ENCODE peak calls at places on chromosome 5, in seven cellular contexts. H is tibial nerve, T is sigmoid colon, K is A549, O is K562, A is ovary, X is suprapubic skin. G is an unnamed sample. For H3K4me1, the result is how much of the 10 kb centered on the place peaks cover.

GRCh38 chr5:148585988-148586387 is 68.3 kb downstream of the HTR4 start:
- DNase-seq in H (no peak), T (no peak), A (no peak), K (no peak), O (peak), X (no peak), G (no peak)

GRCh38 chr5:135993894-135994514 is 34.8 kb upstream of the TGFBI start:
- DNase-seq in T (no peak), K (peak), O (no peak), H (no peak), X (no peak), A (no peak), G (no peak)

GRCh38 chr5:176780951-176781350 is 29.4 kb upstream of the UNC5A start:
- DNase-seq in A (no peak), O (no peak), H (no peak), T (peak), K (no peak), X (peak), G (no peak)

GRCh38 chr5:177447611-177448243 is 1.1 kb downstream of the PRR7 start:
- DNase-seq in T (peak), A (no peak), X (peak), K (peak), O (no peak), H (no peak), G (no peak)

GRCh38 chr5:168676499-168676898 is 97.3 kb upstream of the PANK3 start:
- DNase-seq in X (no peak), O (no peak), K (no peak), H (no peak), A (no peak), T (no peak), G (no peak)

GRCh38 chr5:5483880-5484595 is 61.6 kb downstream of the ICE1 start:
- DNase-seq in X (no peak), H (no peak), K (no peak), T (no peak), O (no peak), A (no peak), G (no peak)

GRCh38 chr5:68565427-68565826 is 349.9 kb downstream of the PIK3R1 start:
- DNase-seq in H (no peak), K (no peak), T (no peak), X (no peak), A (no peak), O (no peak), G (no peak)

GRCh38 chr5:147303976-147304375 is 69.2 kb downstream of the STK32A start:
- DNase-seq in O (no peak), T (no peak), A (no peak), H (no peak), K (peak), X (no peak), G (no peak)

DNA sequence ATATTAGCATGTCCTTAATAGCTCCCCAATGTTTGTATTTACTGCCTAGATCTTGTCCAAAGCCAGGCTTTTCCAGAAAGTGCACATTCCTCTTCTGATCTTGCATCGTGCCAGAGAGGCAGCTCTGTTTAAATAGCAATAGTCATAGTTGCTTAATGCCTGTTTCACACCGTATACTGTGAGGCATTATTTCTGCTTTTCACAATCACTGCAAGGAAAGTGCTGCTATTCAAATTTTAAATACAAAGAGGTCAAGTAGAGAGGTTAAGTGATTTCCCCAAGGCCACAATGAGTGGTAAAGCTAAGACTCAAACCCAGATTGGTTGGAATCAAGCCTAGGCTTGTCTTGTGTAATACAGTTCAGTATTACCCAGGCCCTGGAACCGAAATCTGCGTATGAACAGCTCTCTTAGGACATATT is 153.6 kb downstream of the SNX18 start:
- DNase-seq in X (no peak), K (no peak), H (no peak), A (no peak), T (no peak), O (no peak), G (no peak)
- H3K27ac ChIP-seq in X (no peak), K (no peak), H (no peak), A (no peak), T (peak), O (no peak), G (peak)

GRCh38 chr5:162221884-162222283 is 154.3 kb downstream of the GABRG2 start:
- DNase-seq in X (no peak), K (no peak), A (no peak), H (no peak), O (no peak), T (no peak), G (no peak)
- TF ChIP-seq EP300 in X (no peak), K (no peak), A (no peak), H (no peak), O (no peak), T (no peak), G (no peak)

DNA sequence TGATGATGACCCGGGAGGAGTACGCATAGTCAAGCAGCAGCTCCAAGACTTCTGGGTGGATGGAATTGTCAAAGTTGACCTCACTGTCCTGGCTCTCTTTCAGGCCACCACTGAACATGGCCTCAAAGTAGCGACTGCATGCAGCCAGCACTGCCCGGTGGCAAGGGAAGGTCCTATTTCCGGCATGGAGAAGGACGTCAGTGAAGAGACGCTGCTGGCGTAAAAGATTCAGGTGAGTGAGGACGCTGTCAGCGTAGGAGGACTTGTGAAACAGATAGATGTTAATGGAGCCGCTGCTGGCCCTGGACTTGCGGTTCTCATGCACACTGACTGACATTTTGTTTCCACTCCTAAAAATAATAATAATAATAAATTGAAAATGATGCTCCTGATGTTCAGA is 4.4 kb downstream of the ENC1 start:
- DNase-seq in T (no peak), A (no peak), K (no peak), X (no peak), O (no peak), H (no peak), G (no peak)
- H3K4me1 ChIP-seq in T (under half), A (under half), K (half or more), X (under half), O (under half), H (under half), G (under half)

GRCh38 chr5:2164586-2164985 is 281.9 kb upstream of the IRX4 start:
- DNase-seq in O (no peak), X (peak), H (no peak), K (no peak), T (no peak), A (no peak), G (no peak)
- H3K27ac ChIP-seq in O (no peak), X (no peak), H (no peak), K (no peak), T (no peak), A (no peak), G (no peak)

DNA sequence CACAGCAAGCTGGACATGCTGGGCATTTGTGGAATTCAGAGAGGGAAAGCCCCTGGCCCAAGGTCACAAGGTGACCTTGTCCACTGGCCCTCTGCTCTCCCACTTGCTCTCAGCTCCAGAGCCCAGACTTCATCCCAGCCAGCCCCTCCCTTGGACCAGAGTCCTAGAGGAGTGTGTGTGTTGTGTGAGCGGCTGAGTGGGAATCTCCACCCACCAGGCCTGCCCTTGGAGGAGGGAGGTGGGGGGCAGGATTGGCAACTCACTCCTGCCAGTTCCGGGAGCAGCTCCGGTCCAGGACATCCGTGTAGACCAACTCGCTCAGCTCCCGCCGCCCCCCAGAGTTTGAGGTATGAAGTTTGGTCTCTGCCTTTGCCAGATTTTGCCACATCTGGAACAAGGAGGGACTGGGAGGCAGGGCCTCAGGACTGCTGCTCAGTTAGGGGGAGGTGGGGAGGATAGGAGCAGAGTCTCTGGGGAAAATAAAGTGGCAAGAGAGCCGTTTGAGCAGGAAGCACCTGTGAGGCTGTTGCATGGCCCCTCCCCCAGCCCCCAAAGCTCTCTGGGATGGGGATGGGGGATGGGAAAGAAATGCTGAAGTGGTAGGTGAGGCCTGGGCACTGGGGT is 1.4 kb downstream of the MZB1 start:
- DNase-seq in T (no peak), O (no peak), X (no peak), K (peak), H (no peak), A (no peak), G (peak)
- TF ChIP-seq EP300 in T (no peak), O (no peak), X (no peak), K (no peak), H (no peak), A (no peak), G (no peak)

GRCh38 chr5:130520211-130520610 is 615.9 kb downstream of the CHSY3 start:
- DNase-seq in H (no peak), T (no peak), K (no peak), A (no peak), O (no peak), X (no peak), G (no peak)
- H3K4me1 ChIP-seq in H (under half), T (under half), K (under half), A (under half), O (under half), X (under half), G (under half)

GRCh38 chr5:132425009-132425937 is 55.8 kb downstream of the SLC22A5 start:
- DNase-seq in X (no peak), T (peak), O (peak), K (no peak), H (no peak), A (no peak), G (peak)
- H3K27ac ChIP-seq in X (no peak), T (peak), O (peak), K (peak), H (peak), A (no peak), G (peak)

DNA sequence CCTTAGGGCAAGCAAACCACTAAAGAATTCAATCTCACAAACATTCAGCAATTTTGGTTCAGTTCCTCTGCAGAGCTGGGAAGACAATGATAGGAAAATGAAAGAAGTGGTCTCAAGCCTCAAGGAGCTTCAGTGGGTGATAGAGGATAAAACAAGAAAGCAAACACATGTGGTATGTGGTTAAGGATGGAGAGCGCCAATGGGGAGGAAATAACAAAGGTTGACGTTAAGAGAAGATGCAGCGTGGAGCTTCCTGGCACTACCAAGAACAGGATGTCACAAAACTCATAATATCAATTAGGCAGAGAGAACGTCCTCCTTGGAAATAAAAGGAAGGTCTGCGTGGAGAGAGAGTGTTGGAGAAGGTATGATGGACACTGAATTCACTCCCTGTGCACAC is 411.4 kb upstream of the DAP start:
- DNase-seq in H (no peak), O (no peak), K (no peak), T (no peak), X (no peak), A (no peak), G (no peak)
- TF ChIP-seq EP300 in H (no peak), O (no peak), K (no peak), T (no peak), X (no peak), A (no peak), G (no peak)

G was measured in transverse colon.